ENCODE peak calls at places on chromosomes 16 and 17, in eight cellular contexts. One of them, this sample, is unnamed.

GRCh38 chr17:17782425-17783120 is 54.2 kb downstream of the SREBF1 start:
- DNase-seq in non-pigmented ciliary epithelial cell: no peak
- DNase-seq in GM12891: no peak
- DNase-seq in iPS DF 19.7: no peak
- DNase-seq in iPS-NIHi11: no peak
- DNase-seq in stimulated activated CD8-positive, alpha-beta memory T cell treated with anti-CD3 and anti-CD28 coated beads, Interleukin-2, amount 100 ng/mL, for 1 hour: no peak
- DNase-seq in central memory CD4-positive, alpha-beta T cell: no peak
- DNase-seq in GM13976: peak
- DNase-seq in this sample: no peak

GRCh38 chr16:20257234-20257633 is 70.1 kb downstream of the GP2 start:
- DNase-seq in GM13976: no peak
- DNase-seq in GM12891: no peak
- DNase-seq in non-pigmented ciliary epithelial cell: no peak
- DNase-seq in iPS DF 19.7: no peak
- DNase-seq in iPS-NIHi11: no peak
- DNase-seq in stimulated activated CD8-positive, alpha-beta memory T cell treated with anti-CD3 and anti-CD28 coated beads, Interleukin-2, amount 100 ng/mL, for 1 hour: no peak
- DNase-seq in central memory CD4-positive, alpha-beta T cell: no peak
- DNase-seq in this sample: no peak

GRCh38 chr17:32398946-32399345 is 45.4 kb upstream of the PSMD11 start:
- DNase-seq in stimulated activated CD8-positive, alpha-beta memory T cell treated with anti-CD3 and anti-CD28 coated beads, Interleukin-2, amount 100 ng/mL, for 1 hour: no peak
- DNase-seq in GM12891: no peak
- DNase-seq in non-pigmented ciliary epithelial cell: no peak
- DNase-seq in GM13976: no peak
- DNase-seq in central memory CD4-positive, alpha-beta T cell: no peak
- DNase-seq in iPS-NIHi11: no peak
- DNase-seq in iPS DF 19.7: no peak
- DNase-seq in this sample: no peak

GRCh38 chr16:57834936-57835335 is 32.6 kb upstream of the KIFC3 start:
- DNase-seq in GM13976: no peak
- DNase-seq in iPS DF 19.7: no peak
- DNase-seq in central memory CD4-positive, alpha-beta T cell: no peak
- DNase-seq in non-pigmented ciliary epithelial cell: no peak
- DNase-seq in iPS-NIHi11: peak
- DNase-seq in stimulated activated CD8-positive, alpha-beta memory T cell treated with anti-CD3 and anti-CD28 coated beads, Interleukin-2, amount 100 ng/mL, for 1 hour: no peak
- DNase-seq in GM12891: no peak
- DNase-seq in this sample: no peak

GRCh38 chr16:11618107-11618717 is 31.5 kb upstream of the LITAF start:
- DNase-seq in central memory CD4-positive, alpha-beta T cell: no peak
- DNase-seq in non-pigmented ciliary epithelial cell: no peak
- DNase-seq in GM13976: no peak
- DNase-seq in iPS-NIHi11: no peak
- DNase-seq in iPS DF 19.7: no peak
- DNase-seq in stimulated activated CD8-positive, alpha-beta memory T cell treated with anti-CD3 and anti-CD28 coated beads, Interleukin-2, amount 100 ng/mL, for 1 hour: no peak
- DNase-seq in GM12891: no peak
- DNase-seq in this sample: no peak

GRCh38 chr16:89924298-89924924 is 1.3 kb downstream of the TUBB3 start:
- DNase-seq in iPS-NIHi11: peak
- DNase-seq in iPS DF 19.7: no peak
- DNase-seq in GM12891: no peak
- DNase-seq in GM13976: no peak
- DNase-seq in central memory CD4-positive, alpha-beta T cell: peak
- DNase-seq in non-pigmented ciliary epithelial cell: no peak
- DNase-seq in stimulated activated CD8-positive, alpha-beta memory T cell treated with anti-CD3 and anti-CD28 coated beads, Interleukin-2, amount 100 ng/mL, for 1 hour: no peak
- DNase-seq in this sample: peak

GRCh38 chr16:56226187-56226586 is 34.9 kb downstream of the GNAO1 start:
- DNase-seq in GM13976: no peak
- DNase-seq in GM12891: no peak
- DNase-seq in iPS DF 19.7: no peak
- DNase-seq in central memory CD4-positive, alpha-beta T cell: no peak
- DNase-seq in stimulated activated CD8-positive, alpha-beta memory T cell treated with anti-CD3 and anti-CD28 coated beads, Interleukin-2, amount 100 ng/mL, for 1 hour: no peak
- DNase-seq in iPS-NIHi11: no peak
- DNase-seq in non-pigmented ciliary epithelial cell: no peak
- DNase-seq in this sample: peak

GRCh38 chr16:2856061-2856670 is 1.8 kb downstream of the PRSS22 start:
- DNase-seq in non-pigmented ciliary epithelial cell: no peak
- DNase-seq in central memory CD4-positive, alpha-beta T cell: no peak
- DNase-seq in iPS DF 19.7: no peak
- DNase-seq in GM13976: peak
- DNase-seq in stimulated activated CD8-positive, alpha-beta memory T cell treated with anti-CD3 and anti-CD28 coated beads, Interleukin-2, amount 100 ng/mL, for 1 hour: no peak
- DNase-seq in iPS-NIHi11: peak
- DNase-seq in GM12891: no peak
- DNase-seq in this sample: no peak

GRCh38 chr16:53529529-53529928 is 26.5 kb upstream of the AKTIP start:
- DNase-seq in iPS DF 19.7: no peak
- DNase-seq in GM13976: no peak
- DNase-seq in stimulated activated CD8-positive, alpha-beta memory T cell treated with anti-CD3 and anti-CD28 coated beads, Interleukin-2, amount 100 ng/mL, for 1 hour: no peak
- DNase-seq in non-pigmented ciliary epithelial cell: no peak
- DNase-seq in iPS-NIHi11: no peak
- DNase-seq in GM12891: no peak
- DNase-seq in central memory CD4-positive, alpha-beta T cell: no peak
- DNase-seq in this sample: no peak

This sample was measured in DMS 273 treated with DMSO at 0.1 percent for 48 hours.